ENCODE peak calls at places on chromosome 15, in five cellular contexts. One of them, this sample, is unnamed.

GRCh38 chr15:101579766-101580165 is 72.4 kb downstream of the TM2D3 start:
- DNase-seq in ACHN: peak
- DNase-seq in body of pancreas: no peak
- DNase-seq in HCT116: no peak
- DNase-seq in fibroblast of the conjunctiva: no peak
- DNase-seq in this sample: no peak

GRCh38 chr15:60120100-60120499 is 116.0 kb downstream of the FOXB1 start:
- DNase-seq in ACHN: no peak
- DNase-seq in body of pancreas: no peak
- DNase-seq in HCT116: no peak
- DNase-seq in fibroblast of the conjunctiva: no peak
- DNase-seq in this sample: no peak

GRCh38 chr15:58463815-58464697 is 32.3 kb downstream of the LIPC start:
- DNase-seq in ACHN: no peak
- DNase-seq in body of pancreas: no peak
- DNase-seq in HCT116: no peak
- DNase-seq in fibroblast of the conjunctiva: no peak
- DNase-seq in this sample: no peak

GRCh38 chr15:51775967-51776816 is 24.8 kb downstream of the TMOD2 start:
- DNase-seq in ACHN: peak
- DNase-seq in body of pancreas: peak
- DNase-seq in HCT116: peak
- DNase-seq in fibroblast of the conjunctiva: no peak
- DNase-seq in this sample: peak

GRCh38 chr15:58738051-58738707 is 11.3 kb downstream of the ADAM10 start:
- DNase-seq in ACHN: no peak
- DNase-seq in body of pancreas: no peak
- DNase-seq in HCT116: no peak
- DNase-seq in fibroblast of the conjunctiva: no peak
- DNase-seq in this sample: no peak

GRCh38 chr15:29747837-29748417 is 74.3 kb downstream of the TJP1 start:
- DNase-seq in ACHN: peak
- DNase-seq in body of pancreas: no peak
- DNase-seq in HCT116: peak
- DNase-seq in fibroblast of the conjunctiva: peak
- DNase-seq in this sample: no peak

GRCh38 chr15:41584636-41585139 is 25.7 kb downstream of the TYRO3 start:
- DNase-seq in ACHN: no peak
- DNase-seq in body of pancreas: no peak
- DNase-seq in HCT116: no peak
- DNase-seq in fibroblast of the conjunctiva: no peak
- DNase-seq in this sample: no peak

GRCh38 chr15:48010321-48010720 is 110.5 kb upstream of the SLC24A5 start:
- DNase-seq in ACHN: no peak
- DNase-seq in body of pancreas: no peak
- DNase-seq in HCT116: no peak
- DNase-seq in fibroblast of the conjunctiva: no peak
- DNase-seq in this sample: no peak

GRCh38 chr15:70507772-70508351 is 255.5 kb downstream of the UACA start:
- DNase-seq in ACHN: peak
- DNase-seq in body of pancreas: no peak
- DNase-seq in HCT116: no peak
- DNase-seq in fibroblast of the conjunctiva: no peak
- DNase-seq in this sample: no peak

GRCh38 chr15:20106026-20106425 is 435.6 kb downstream of the GOLGA6L6 start:
- DNase-seq in ACHN: no peak
- DNase-seq in body of pancreas: peak
- DNase-seq in HCT116: no peak
- DNase-seq in fibroblast of the conjunctiva: no peak
- DNase-seq in this sample: peak

GRCh38 chr15:43196760-43197548 is 11.8 kb downstream of the CCNDBP1 start:
- DNase-seq in ACHN: no peak
- DNase-seq in body of pancreas: no peak
- DNase-seq in HCT116: no peak
- DNase-seq in fibroblast of the conjunctiva: no peak
- DNase-seq in this sample: no peak

GRCh38 chr15:70059476-70060213 is 38.1 kb downstream of the TLE3 start:
- DNase-seq in ACHN: no peak
- DNase-seq in body of pancreas: no peak
- DNase-seq in HCT116: no peak
- DNase-seq in fibroblast of the conjunctiva: no peak
- DNase-seq in this sample: no peak

GRCh38 chr15:101445562-101446526 is 43.7 kb downstream of the PCSK6 start:
- DNase-seq in ACHN: no peak
- DNase-seq in body of pancreas: no peak
- DNase-seq in HCT116: no peak
- DNase-seq in fibroblast of the conjunctiva: peak
- DNase-seq in this sample: no peak

GRCh38 chr15:83063555-83063954 is 3.5 kb downstream of the BTBD1 start:
- DNase-seq in ACHN: no peak
- DNase-seq in body of pancreas: no peak
- DNase-seq in HCT116: no peak
- DNase-seq in fibroblast of the conjunctiva: no peak
- DNase-seq in this sample: no peak

GRCh38 chr15:67917037-67917436 is 77.2 kb upstream of the RNU6-1 start:
- DNase-seq in ACHN: no peak
- DNase-seq in body of pancreas: peak
- DNase-seq in HCT116: no peak
- DNase-seq in fibroblast of the conjunctiva: no peak
- DNase-seq in this sample: peak

This sample was measured in left colon.